ENCODE peak calls at places on chromosomes 7 and 10, in four cellular contexts. One of them, this sample, is unnamed.

GRCh38 chr7:151177310-151177709 is 9.7 kb downstream of the ASB10 start:
- DNase-seq in GM12878: no peak
- DNase-seq in HepG2: no peak
- DNase-seq in K562: no peak
- DNase-seq in this sample: no peak

GRCh38 chr10:96014473-96015102 is 28.8 kb upstream of the CCNJ start:
- DNase-seq in K562: peak
- DNase-seq in HepG2: no peak
- DNase-seq in GM12878: no peak
- DNase-seq in this sample: no peak

GRCh38 chr10:69732147-69732825 is 69.4 kb upstream of the COL13A1 start:
- DNase-seq in K562: no peak
- DNase-seq in HepG2: no peak
- DNase-seq in GM12878: no peak
- DNase-seq in this sample: no peak

GRCh38 chr10:102555781-102556328 is 52.1 kb downstream of the SUFU start:
- DNase-seq in GM12878: no peak
- DNase-seq in HepG2: no peak
- DNase-seq in K562: no peak
- DNase-seq in this sample: no peak

GRCh38 chr7:101869026-101869900 is 51.8 kb downstream of the CUX1 start:
- DNase-seq in GM12878: no peak
- DNase-seq in K562: peak
- DNase-seq in HepG2: no peak
- DNase-seq in this sample: peak

GRCh38 chr10:96165726-96166125 is 35.6 kb downstream of the ZNF518A start:
- DNase-seq in HepG2: no peak
- DNase-seq in K562: no peak
- DNase-seq in GM12878: no peak
- DNase-seq in this sample: no peak

GRCh38 chr7:82286096-82286841 is 157.3 kb downstream of the CACNA2D1 start:
- DNase-seq in K562: no peak
- DNase-seq in HepG2: no peak
- DNase-seq in GM12878: no peak
- DNase-seq in this sample: no peak

GRCh38 chr7:34675749-34676374 is 17.8 kb downstream of the NPSR1 start:
- DNase-seq in GM12878: peak
- DNase-seq in K562: peak
- DNase-seq in HepG2: peak
- DNase-seq in this sample: peak

GRCh38 chr7:116702046-116702445 is 30.1 kb downstream of the MET start:
- DNase-seq in GM12878: no peak
- DNase-seq in HepG2: no peak
- DNase-seq in K562: no peak
- DNase-seq in this sample: no peak

GRCh38 chr10:7937315-7937945 is 117.1 kb upstream of the GATA3 start:
- DNase-seq in HepG2: no peak
- DNase-seq in GM12878: no peak
- DNase-seq in K562: no peak
- DNase-seq in this sample: no peak

GRCh38 chr7:24767878-24768569 is 10.8 kb upstream of the GSDME start:
- DNase-seq in GM12878: no peak
- DNase-seq in HepG2: no peak
- DNase-seq in K562: no peak
- DNase-seq in this sample: no peak

GRCh38 chr7:155345490-155345889 is 47.8 kb downstream of the INSIG1 start:
- DNase-seq in GM12878: no peak
- DNase-seq in HepG2: no peak
- DNase-seq in K562: no peak
- DNase-seq in this sample: no peak

GRCh38 chr10:32112055-32112454 is 55.8 kb upstream of the KIF5B start:
- DNase-seq in HepG2: peak
- DNase-seq in GM12878: no peak
- DNase-seq in K562: no peak
- DNase-seq in this sample: no peak

GRCh38 chr7:140654109-140654387 is 13.4 kb upstream of the DENND2A start:
- DNase-seq in K562: no peak
- DNase-seq in HepG2: no peak
- DNase-seq in GM12878: no peak
- DNase-seq in this sample: no peak

GRCh38 chr7:22726849-22727792 is at the start of gene IL6:
- DNase-seq in K562: peak
- DNase-seq in HepG2: peak
- DNase-seq in GM12878: no peak
- DNase-seq in this sample: peak

GRCh38 chr10:115948415-115948814 is 324.6 kb downstream of the GFRA1 start:
- DNase-seq in K562: no peak
- DNase-seq in HepG2: no peak
- DNase-seq in GM12878: no peak
- DNase-seq in this sample: no peak

GRCh38 chr7:44184221-44184873 is 4.9 kb downstream of the GCK start:
- DNase-seq in K562: peak
- DNase-seq in GM12878: no peak
- DNase-seq in HepG2: no peak
- DNase-seq in this sample: no peak

GRCh38 chr7:142347091-142347490 is 89.2 kb upstream of the PRSS58 start:
- DNase-seq in GM12878: no peak
- DNase-seq in K562: no peak
- DNase-seq in HepG2: no peak
- DNase-seq in this sample: no peak

GRCh38 chr7:142348921-142349401 is 91.1 kb upstream of the PRSS58 start:
- DNase-seq in HepG2: no peak
- DNase-seq in K562: no peak
- DNase-seq in GM12878: no peak
- DNase-seq in this sample: no peak

GRCh38 chr7:142348100-142348499 is 90.2 kb upstream of the PRSS58 start:
- DNase-seq in HepG2: no peak
- DNase-seq in K562: no peak
- DNase-seq in GM12878: no peak
- DNase-seq in this sample: no peak

GRCh38 chr7:142352543-142352942 is 94.7 kb upstream of the PRSS58 start:
- DNase-seq in HepG2: no peak
- DNase-seq in K562: no peak
- DNase-seq in GM12878: no peak
- DNase-seq in this sample: no peak

GRCh38 chr7:142349670-142350405 is 92.0 kb upstream of the PRSS58 start:
- DNase-seq in HepG2: no peak
- DNase-seq in GM12878: no peak
- DNase-seq in K562: no peak
- DNase-seq in this sample: no peak
- TF ChIP-seq CREM in HepG2: no peak
- TF ChIP-seq CREM in GM12878: no peak
- TF ChIP-seq CREM in K562: no peak
- TF ChIP-seq CREM in this sample: no peak

GRCh38 chr7:79471283-79471682 is 17.8 kb upstream of the MAGI2 start:
- DNase-seq in HepG2: no peak
- DNase-seq in K562: no peak
- DNase-seq in GM12878: no peak
- DNase-seq in this sample: no peak
- TF ChIP-seq ESRRA in HepG2: no peak
- TF ChIP-seq ESRRA in K562: no peak
- TF ChIP-seq ESRRA in GM12878: no peak
- TF ChIP-seq ESRRA in this sample: no peak

GRCh38 chr10:46048152-46048551 is 2.1 kb upstream of the MSMB start:
- DNase-seq in K562: no peak
- DNase-seq in HepG2: no peak
- DNase-seq in GM12878: no peak
- DNase-seq in this sample: no peak
- TF ChIP-seq CREM in K562: no peak
- TF ChIP-seq CREM in HepG2: no peak
- TF ChIP-seq CREM in GM12878: no peak
- TF ChIP-seq CREM in this sample: no peak

GRCh38 chr7:90955641-90956207 is 308.5 kb upstream of the FZD1 start:
- DNase-seq in GM12878: no peak
- DNase-seq in HepG2: no peak
- DNase-seq in K562: no peak
- DNase-seq in this sample: no peak

GRCh38 chr7:90951229-90951628 is 313.0 kb upstream of the FZD1 start:
- DNase-seq in K562: no peak
- DNase-seq in HepG2: no peak
- DNase-seq in GM12878: no peak
- DNase-seq in this sample: no peak

GRCh38 chr7:90951986-90952648 is 312.1 kb upstream of the FZD1 start:
- DNase-seq in GM12878: no peak
- DNase-seq in HepG2: no peak
- DNase-seq in K562: no peak
- DNase-seq in this sample: no peak

GRCh38 chr7:90948085-90948484 is 316.1 kb upstream of the FZD1 start:
- DNase-seq in HepG2: no peak
- DNase-seq in K562: no peak
- DNase-seq in GM12878: no peak
- DNase-seq in this sample: no peak

DNA sequence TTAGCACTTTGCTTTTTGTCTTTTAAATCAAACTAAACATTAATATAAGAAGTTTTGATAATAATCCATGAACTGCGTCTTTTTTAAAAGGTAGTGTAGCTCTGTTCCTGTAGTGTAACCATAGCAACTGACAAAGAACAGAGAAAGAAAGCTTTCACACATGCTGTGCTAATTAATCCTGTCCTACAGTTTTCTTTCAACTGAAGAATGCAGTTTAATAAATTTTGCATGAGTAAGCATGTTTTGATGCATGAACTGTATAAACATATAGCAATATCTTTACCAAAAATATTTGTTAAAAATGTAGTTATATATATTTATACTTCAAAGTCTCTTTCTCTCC is 311.6 kb upstream of the FZD1 start:
- DNase-seq in GM12878: no peak
- DNase-seq in HepG2: no peak
- DNase-seq in K562: no peak
- DNase-seq in this sample: no peak
- TF ChIP-seq ESRRA in GM12878: no peak
- TF ChIP-seq ESRRA in HepG2: no peak
- TF ChIP-seq ESRRA in K562: no peak
- TF ChIP-seq ESRRA in this sample: no peak

DNA sequence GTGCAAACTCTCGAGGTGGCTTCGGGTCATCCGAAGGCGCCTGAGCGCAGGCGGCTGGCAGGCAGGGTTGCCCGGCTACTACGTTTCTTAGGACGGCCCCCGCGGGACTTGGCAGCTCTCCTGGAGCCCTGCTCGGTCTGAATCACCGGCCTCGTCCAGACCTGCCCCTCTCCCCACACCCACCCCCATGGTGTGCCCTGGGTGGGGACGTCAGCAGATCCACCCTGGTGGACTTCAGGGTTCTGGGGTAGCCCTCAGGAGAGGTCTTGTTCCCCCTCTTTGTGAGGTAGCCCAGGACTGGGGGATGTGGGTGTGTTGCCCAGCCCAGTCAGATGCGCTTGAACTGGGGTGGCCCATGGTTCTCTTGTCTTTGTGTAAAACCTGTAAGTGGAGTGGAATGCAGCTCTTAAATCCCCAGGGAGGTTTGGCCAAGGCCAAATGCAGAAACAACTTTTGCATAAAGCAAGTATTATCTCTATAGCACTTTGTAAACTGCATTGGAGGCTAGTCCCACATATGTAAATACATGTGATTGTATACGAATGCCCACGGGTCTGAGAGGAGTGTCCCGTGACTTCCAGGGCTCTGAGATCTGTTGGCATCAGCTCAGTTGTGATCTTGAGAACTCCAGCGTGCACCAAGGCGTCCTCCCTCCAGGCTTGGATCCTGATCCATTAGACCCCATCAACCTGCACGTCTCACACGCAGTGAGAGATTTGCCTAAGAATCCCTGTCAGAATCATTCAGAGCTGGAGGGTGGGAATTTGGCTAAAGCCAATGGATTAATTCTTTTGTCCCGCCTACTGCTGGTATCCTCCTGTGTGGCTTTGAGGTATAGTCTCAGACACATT is 1.8 kb downstream of the PFKFB3 start:
- DNase-seq in GM12878: no peak
- DNase-seq in HepG2: no peak
- DNase-seq in K562: no peak
- DNase-seq in this sample: no peak
- TF ChIP-seq CREM in GM12878: no peak
- TF ChIP-seq CREM in HepG2: no peak
- TF ChIP-seq CREM in K562: no peak
- TF ChIP-seq CREM in this sample: no peak

GRCh38 chr10:75399461-75400162 is 2.0 kb downstream of the ZNF503 start:
- DNase-seq in K562: peak
- DNase-seq in GM12878: no peak
- DNase-seq in HepG2: peak
- DNase-seq in this sample: peak
- TF ChIP-seq ESRRA in K562: no peak
- TF ChIP-seq ESRRA in GM12878: no peak
- TF ChIP-seq ESRRA in HepG2: no peak
- TF ChIP-seq ESRRA in this sample: no peak

GRCh38 chr7:79833616-79834015 is 301.0 kb upstream of the GNAI1 start:
- DNase-seq in K562: no peak
- DNase-seq in GM12878: no peak
- DNase-seq in HepG2: no peak
- DNase-seq in this sample: no peak
- TF ChIP-seq CREM in K562: no peak
- TF ChIP-seq CREM in GM12878: no peak
- TF ChIP-seq CREM in HepG2: no peak
- TF ChIP-seq CREM in this sample: no peak